ENCODE peak calls at places on chromosomes 4 and X, in seven cellular contexts. L is CD8-positive, alpha-beta T cell; P is heart left ventricle; B is A549; K is right lobe of liver; N is CD4-positive, alpha-beta T cell; X is aorta. Z is an unnamed sample. For H3K9me3, the result is how much of the 10 kb centered on the place peaks cover.

GRCh38 chrX:48083212-48083611 is 11.8 kb upstream of the ZNF630 start:
- DNase-seq in K (peak), L (peak), N (peak), B (peak), X (no peak), P (no peak), Z (peak)

GRCh38 chr4:15006416-15007024 is 4.2 kb downstream of the CPEB2 start:
- DNase-seq in P (no peak), B (no peak), K (no peak), X (no peak), L (no peak), N (no peak), Z (no peak)

GRCh38 chr4:16089156-16089555 is 5.3 kb upstream of the PROM1 start:
- DNase-seq in B (no peak), X (no peak), N (no peak), L (no peak), K (no peak), P (no peak), Z (no peak)

GRCh38 chrX:6041630-6042029 is 187.0 kb downstream of the NLGN4X start:
- DNase-seq in L (no peak), N (no peak), X (no peak), P (no peak), B (no peak), K (no peak), Z (no peak)

GRCh38 chrX:30085571-30085970 is 129.8 kb upstream of the MAGEB2 start:
- DNase-seq in L (no peak), P (no peak), B (no peak), X (no peak), N (no peak), K (no peak), Z (no peak)

GRCh38 chr4:181822005-181822375 is 421.2 kb upstream of the TENM3 start:
- DNase-seq in X (no peak), L (no peak), B (no peak), K (no peak), P (no peak), N (no peak), Z (no peak)

GRCh38 chr4:186840771-186841301 is 117.2 kb upstream of the FAT1 start:
- DNase-seq in X (peak), K (no peak), P (peak), L (no peak), N (no peak), B (no peak), Z (no peak)

GRCh38 chrX:40202456-40202855 is 104.7 kb upstream of the BCOR start:
- DNase-seq in K (no peak), N (no peak), P (no peak), X (no peak), L (no peak), B (no peak), Z (no peak)

GRCh38 chr4:88078592-88078991 is 71.2 kb downstream of the PKD2 start:
- DNase-seq in N (no peak), L (no peak), P (no peak), B (no peak), X (no peak), K (no peak), Z (no peak)

GRCh38 chr4:88070031-88070430 is 62.6 kb downstream of the PKD2 start:
- DNase-seq in B (no peak), K (no peak), L (no peak), P (no peak), N (no peak), X (no peak), Z (no peak)

GRCh38 chr4:88077911-88078310 is 70.5 kb downstream of the PKD2 start:
- DNase-seq in L (no peak), P (no peak), X (no peak), K (no peak), N (no peak), B (no peak), Z (no peak)

GRCh38 chr4:88080626-88081025 is 73.2 kb downstream of the PKD2 start:
- DNase-seq in X (no peak), B (no peak), L (no peak), P (no peak), N (no peak), K (no peak), Z (no peak)

GRCh38 chr4:88075336-88075735 is 67.9 kb downstream of the PKD2 start:
- DNase-seq in P (no peak), N (no peak), K (no peak), L (no peak), X (no peak), B (no peak), Z (no peak)
- H3K9me3 ChIP-seq in P (under half), N (under half), K (under half), L (under half), X (under half), B (under half), Z (under half)

GRCh38 chrX:44903107-44903506 is 30.1 kb downstream of the KDM6A start:
- DNase-seq in L (no peak), K (no peak), N (no peak), P (no peak), X (no peak), B (peak), Z (no peak)

GRCh38 chrX:44906542-44906941 is 33.6 kb downstream of the KDM6A start:
- DNase-seq in B (no peak), N (no peak), X (no peak), L (no peak), P (no peak), K (no peak), Z (no peak)

GRCh38 chrX:44903842-44904530 is 31.0 kb downstream of the KDM6A start:
- DNase-seq in X (no peak), P (no peak), L (no peak), B (no peak), N (no peak), K (no peak), Z (no peak)

GRCh38 chrX:44906041-44906440 is 33.1 kb downstream of the KDM6A start:
- DNase-seq in X (no peak), B (no peak), P (no peak), K (no peak), N (no peak), L (no peak), Z (no peak)

DNA sequence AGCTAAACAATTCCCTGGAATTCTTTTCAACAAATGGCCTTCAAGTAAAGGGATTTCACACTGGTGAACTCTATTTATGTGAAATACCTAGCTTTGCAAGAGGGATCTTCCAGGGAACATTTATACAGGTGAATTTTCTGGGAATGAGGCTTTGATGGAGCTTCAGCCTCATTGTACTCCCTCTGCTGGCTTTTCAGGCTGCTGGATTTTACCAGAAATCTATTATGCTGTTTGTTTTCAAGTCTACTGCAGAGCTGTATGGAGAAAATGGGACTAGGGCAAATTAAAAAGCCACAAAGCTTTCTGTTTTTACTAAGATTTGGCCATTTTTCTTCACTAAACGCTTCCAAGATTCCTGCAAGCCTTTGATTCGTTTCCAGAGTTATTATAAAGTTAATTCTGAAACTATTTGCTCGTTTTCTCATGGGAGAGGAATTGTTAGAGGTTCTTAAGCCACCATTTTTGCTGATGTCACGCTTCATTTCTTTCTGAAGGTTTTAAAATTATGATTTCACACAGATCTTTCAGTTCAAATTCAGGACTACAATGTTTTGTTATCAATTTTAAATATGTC is 31.6 kb downstream of the KDM6A start:
- DNase-seq in B (no peak), P (no peak), K (no peak), X (no peak), L (no peak), N (no peak), Z (no peak)
- H3K9me3 ChIP-seq in B (under half), P (under half), K (under half), X (under half), L (under half), N (under half), Z (under half)

DNA sequence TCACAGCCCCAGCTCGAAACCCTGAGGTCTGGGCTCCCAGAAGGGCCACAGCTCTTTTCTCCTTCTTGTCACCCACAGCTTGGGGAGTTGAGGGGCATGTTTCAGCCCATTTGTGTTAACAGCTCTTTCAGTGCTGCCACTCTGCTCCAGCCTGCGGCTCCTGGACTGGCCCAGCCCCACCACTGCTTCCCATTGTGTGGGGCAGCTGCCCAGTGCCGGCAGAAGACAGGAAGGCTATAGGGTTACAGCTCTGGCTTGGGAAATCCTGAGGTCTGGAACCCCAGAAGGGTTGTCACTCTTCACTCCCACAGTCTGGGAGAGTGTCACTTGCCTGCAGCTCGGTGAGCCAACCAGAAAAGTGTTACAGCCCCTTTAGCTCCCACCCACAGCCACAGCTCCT is 7.0 kb upstream of the HNRNPD start:
- DNase-seq in B (no peak), L (no peak), K (no peak), X (no peak), P (no peak), N (no peak), Z (no peak)
- H3K9me3 ChIP-seq in B (under half), L (under half), K (under half), X (under half), P (under half), N (under half), Z (under half)

DNA sequence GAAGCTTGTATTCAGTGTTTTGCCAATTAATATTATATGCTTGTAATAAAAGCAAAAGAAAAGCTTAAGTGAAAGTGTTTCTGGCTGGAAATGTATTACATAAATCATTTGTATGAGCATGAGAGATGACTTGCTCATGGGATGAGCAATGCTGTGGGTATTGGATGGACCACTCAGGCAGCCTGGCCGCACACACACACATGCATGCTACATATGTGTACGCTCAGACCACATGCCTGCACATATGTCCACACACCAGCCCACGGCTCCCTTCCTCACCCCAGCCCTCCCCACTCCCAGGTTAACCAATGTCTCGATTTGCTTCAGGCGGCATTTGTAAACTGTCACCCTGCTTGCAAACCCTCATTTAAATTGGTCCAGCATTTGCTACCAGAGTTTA is 55.9 kb downstream of the CPLX1 start:
- DNase-seq in K (no peak), P (peak), X (no peak), L (no peak), B (no peak), N (no peak), Z (no peak)
- H3K9me3 ChIP-seq in K (under half), P (under half), X (under half), L (under half), B (under half), N (under half), Z (under half)

GRCh38 chrX:153059191-153060094 is 3.2 kb downstream of the PNMA3 start:
- DNase-seq in B (no peak), X (no peak), P (no peak), N (no peak), K (no peak), L (no peak), Z (peak)
- H3K9me3 ChIP-seq in B (under half), X (under half), P (under half), N (under half), K (under half), L (under half), Z (under half)

DNA sequence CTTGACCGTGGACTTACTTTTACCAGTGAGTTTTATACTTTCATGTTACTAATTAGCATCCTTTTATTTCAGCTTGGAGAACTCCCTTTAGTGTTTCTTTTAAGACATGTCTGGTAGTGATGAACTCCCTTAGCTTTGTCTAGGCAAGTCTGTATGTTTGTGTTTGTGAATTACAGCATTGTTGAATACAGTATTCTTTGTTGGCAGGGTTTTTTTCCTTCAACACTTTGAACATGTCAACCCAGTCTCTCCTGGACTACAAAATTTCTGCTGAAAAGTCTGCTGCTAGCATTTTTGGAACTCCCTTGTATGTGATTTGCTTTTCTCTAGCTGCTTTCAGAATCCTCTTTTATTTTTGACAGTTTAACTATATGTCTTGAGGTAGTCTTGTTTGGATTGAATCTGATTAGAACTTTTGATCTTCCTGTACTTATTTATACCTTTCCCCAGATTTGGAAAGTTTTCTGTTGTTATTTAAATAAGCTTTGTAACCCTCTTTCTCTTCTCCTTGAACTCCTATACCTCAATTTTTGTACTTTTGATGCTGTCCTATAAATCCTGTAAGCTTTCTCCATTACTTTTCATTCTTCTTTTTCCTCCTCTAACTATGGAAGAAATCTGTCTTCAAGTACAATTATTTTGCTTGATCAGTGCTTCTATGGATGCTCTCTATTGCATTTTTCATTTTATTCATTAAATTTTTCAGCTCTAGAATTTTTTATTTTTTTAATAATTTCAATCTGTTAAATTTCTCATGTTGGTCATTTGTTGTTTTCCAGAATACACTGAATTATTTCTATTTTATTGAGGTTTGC is 14.1 kb downstream of the PAPSS1 start:
- DNase-seq in N (no peak), B (no peak), L (no peak), K (no peak), P (no peak), X (no peak), Z (no peak)
- H3K9me3 ChIP-seq in N (under half), B (under half), L (under half), K (under half), P (under half), X (under half), Z (under half)

Z was measured in upper lobe of left lung.